ENCODE peak calls at places on chromosomes 7 and 10, in four cellular contexts. K, V, C and S are unnamed samples.

GRCh38 chr10:110833941-110834621 is 37.6 kb upstream of the PDCD4 start:
- DNase-seq in K (no peak), V (peak), C (no peak), S (no peak)

GRCh38 chr10:132407846-132408278 is 10.9 kb downstream of the PWWP2B start:
- DNase-seq in K (no peak), V (no peak), C (no peak), S (peak)

GRCh38 chr10:50582061-50582460 is 41.7 kb downstream of the SGMS1 start:
- DNase-seq in K (no peak), V (no peak), C (no peak), S (no peak)

GRCh38 chr7:40418983-40419382 is 284.2 kb downstream of the SUGCT start:
- DNase-seq in K (no peak), V (no peak), C (no peak), S (no peak)

GRCh38 chr7:118762451-118762850 is 537.9 kb downstream of the ANKRD7 start:
- DNase-seq in K (no peak), V (no peak), C (no peak), S (no peak)

GRCh38 chr7:105673367-105674188 is 92.3 kb upstream of the EFCAB10 start:
- DNase-seq in K (no peak), V (no peak), C (no peak), S (no peak)

GRCh38 chr10:131657318-131657984 is 243.4 kb upstream of the PPP2R2D start:
- DNase-seq in K (no peak), V (no peak), C (no peak), S (no peak)

GRCh38 chr7:22715969-22716368 is 11.0 kb upstream of the IL6 start:
- DNase-seq in K (no peak), V (no peak), C (no peak), S (no peak)

GRCh38 chr7:96346291-96346953 is 24.5 kb upstream of the SLC25A13 start:
- DNase-seq in K (no peak), V (no peak), C (no peak), S (no peak)

GRCh38 chr10:102782698-102783540 is 39.2 kb downstream of the WBP1L start:
- DNase-seq in K (no peak), V (no peak), C (no peak), S (no peak)
- TF ChIP-seq SP1 in K (no peak), V (no peak), C (no peak), S (no peak)

DNA sequence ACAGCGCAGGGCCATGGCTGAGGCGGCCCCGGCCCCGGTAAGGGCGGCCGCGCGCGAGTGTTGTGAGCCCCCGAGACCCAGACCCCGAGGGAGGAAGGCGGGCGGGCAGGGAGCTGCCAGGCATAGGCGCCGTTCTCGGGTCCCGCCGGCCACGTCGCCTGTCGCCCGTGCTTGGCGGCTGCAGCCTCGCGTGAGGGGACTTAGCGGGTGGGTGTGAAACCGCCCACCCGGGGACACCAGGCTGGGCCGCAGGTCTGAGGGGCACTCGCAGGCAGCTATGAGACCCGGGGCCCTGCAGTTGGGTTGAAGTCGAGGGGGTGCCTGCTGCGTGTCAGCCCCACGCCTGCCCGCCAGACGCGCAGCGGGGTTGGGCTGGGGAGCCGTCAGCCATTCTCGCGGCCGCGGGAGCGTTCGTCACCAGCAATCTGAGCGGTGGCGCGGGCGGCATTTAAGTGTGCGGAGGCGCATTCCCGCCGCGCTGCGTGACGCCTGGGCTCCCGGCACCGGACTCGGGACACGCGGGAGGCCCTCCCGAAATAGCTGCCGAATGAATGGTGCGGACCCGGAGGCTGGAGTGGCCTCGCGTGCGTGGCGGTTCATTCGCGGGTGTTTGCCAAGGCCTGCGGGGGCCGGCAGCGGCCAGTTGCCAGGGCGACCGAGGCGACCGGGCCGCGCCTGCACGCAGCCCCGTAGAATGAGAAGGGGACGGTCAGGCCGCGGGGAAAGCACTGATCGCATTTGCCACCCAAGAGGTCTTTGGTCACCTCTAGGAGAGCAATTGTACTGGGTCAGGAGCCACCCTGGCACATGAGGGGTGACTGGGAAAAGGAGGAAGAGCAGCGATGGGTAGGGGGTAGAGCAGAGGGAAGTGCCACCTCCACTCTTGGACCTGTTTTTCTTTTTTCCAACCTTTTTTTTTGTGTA is 739 bp downstream of the ZNF398 start:
- DNase-seq in K (peak), V (peak), C (no peak), S (peak)
- TF ChIP-seq CBFB in K (no peak), V (peak), C (no peak), S (peak)

GRCh38 chr10:14781763-14782162 is 7.1 kb upstream of the FAM107B start:
- DNase-seq in K (no peak), V (no peak), C (no peak), S (no peak)

GRCh38 chr10:14787938-14788337 is 13.2 kb upstream of the FAM107B start:
- DNase-seq in K (no peak), V (no peak), C (no peak), S (no peak)

GRCh38 chr10:14784459-14785055 is 9.9 kb upstream of the FAM107B start:
- DNase-seq in K (no peak), V (no peak), C (no peak), S (no peak)

GRCh38 chr10:14779053-14779649 is 4.5 kb upstream of the FAM107B start:
- DNase-seq in K (no peak), V (no peak), C (no peak), S (no peak)

DNA sequence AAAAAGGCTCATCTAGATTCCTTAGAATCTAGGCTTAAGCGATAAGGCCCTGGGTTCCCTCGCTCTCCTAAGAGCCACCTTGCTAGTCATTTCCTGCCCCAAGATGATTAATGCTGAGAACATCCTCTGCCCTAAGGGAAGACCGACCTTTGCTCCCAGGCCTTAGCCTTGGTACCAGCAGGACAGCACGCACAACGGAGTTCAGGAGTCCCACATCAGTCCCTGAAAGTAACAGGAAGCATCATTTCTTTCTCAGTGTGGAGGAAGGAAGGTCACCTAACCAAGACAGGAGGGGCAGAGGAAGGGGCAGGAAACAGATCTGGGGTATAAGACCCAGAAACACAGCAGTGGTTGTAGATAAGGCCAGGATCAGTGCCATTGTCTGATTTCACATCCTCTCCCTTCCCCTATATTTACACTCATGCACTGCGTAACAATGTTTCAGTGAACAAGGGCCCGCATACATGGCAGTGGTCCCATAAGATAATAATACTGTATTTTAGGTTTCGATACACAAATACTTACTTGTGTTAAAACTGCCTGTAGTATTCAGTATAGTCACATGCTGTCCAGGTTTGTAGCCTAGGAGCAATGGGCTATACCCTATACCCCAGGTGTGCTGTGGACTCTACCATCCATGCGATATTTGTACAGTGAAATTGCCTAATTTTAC is 8.1 kb upstream of the FAM107B start:
- DNase-seq in K (peak), V (no peak), C (no peak), S (no peak)
- TF ChIP-seq SP1 in K (no peak), V (no peak), C (no peak), S (no peak)

GRCh38 chr10:73969224-73969811 is 28.6 kb upstream of the VCL start:
- DNase-seq in K (no peak), V (no peak), C (no peak), S (no peak)
- TF ChIP-seq CBFB in K (no peak), V (no peak), C (no peak), S (no peak)

GRCh38 chr7:128961030-128961659 is 23.4 kb downstream of the IRF5 start:
- DNase-seq in K (no peak), V (no peak), C (no peak), S (no peak)

GRCh38 chr7:128957613-128958012 is 19.9 kb downstream of the IRF5 start:
- DNase-seq in K (no peak), V (no peak), C (no peak), S (no peak)

GRCh38 chr7:128962837-128963236 is 25.1 kb downstream of the IRF5 start:
- DNase-seq in K (no peak), V (no peak), C (no peak), S (no peak)

GRCh38 chr7:128955981-128956380 is 18.3 kb downstream of the IRF5 start:
- DNase-seq in K (no peak), V (no peak), C (no peak), S (no peak)

GRCh38 chr7:128959296-128959695 is 21.6 kb downstream of the IRF5 start:
- DNase-seq in K (no peak), V (no peak), C (no peak), S (no peak)
- TF ChIP-seq SP1 in K (no peak), V (no peak), C (no peak), S (no peak)

GRCh38 chr10:34121974-34122282 is 693.2 kb downstream of the PARD3 start:
- DNase-seq in K (no peak), V (no peak), C (peak), S (no peak)
- TF ChIP-seq CBFB in K (no peak), V (no peak), C (no peak), S (no peak)